ENCODE peak calls at places on chromosomes 16 and 17, in eight cellular contexts. D, V, Y, Q, S, P, C and L are unnamed samples.

GRCh38 chr17:30388321-30389179 is 9.8 kb downstream of the CPD start:
- DNase-seq in P (no peak), Q (no peak), S (no peak), V (no peak), D (no peak), C (no peak), Y (no peak), L (no peak)

GRCh38 chr16:3456374-3456773 is 12.9 kb downstream of the NAA60 start:
- DNase-seq in V (no peak), D (no peak), Y (no peak), C (peak; percentile 8), P (no peak), S (peak; percentile 68), Q (no peak), L (peak; percentile 21)

GRCh38 chr17:79949646-79950292 is 85.9 kb downstream of the TBC1D16 start:
- DNase-seq in C (no peak), V (no peak), Q (no peak), P (no peak), Y (no peak), D (peak; percentile 56), S (no peak), L (no peak)

GRCh38 chr16:84514874-84515835 is 10.7 kb upstream of the MEAK7 start:
- DNase-seq in V (peak; percentile 58), D (no peak), Y (no peak), Q (peak; percentile 50), P (no peak), C (no peak), S (no peak), L (peak; percentile 70)

GRCh38 chr16:68492501-68493411 is 44.4 kb upstream of the SMPD3 start:
- DNase-seq in S (no peak), V (no peak), Q (no peak), C (no peak), P (no peak), Y (no peak), D (no peak), L (no peak)

GRCh38 chr16:82954224-82954929 is 327.6 kb downstream of the CDH13 start:
- DNase-seq in D (no peak), C (peak; percentile 70), V (no peak), Q (no peak), S (no peak), Y (no peak), P (peak; percentile 13), L (no peak)

GRCh38 chr17:66942453-66943264 is 21.8 kb upstream of the CACNG4 start:
- DNase-seq in Q (no peak), V (no peak), D (peak; percentile 35), C (no peak), Y (no peak), S (no peak), P (no peak), L (peak; percentile 50)

GRCh38 chr16:48611329-48612137 is 1.6 kb upstream of the N4BP1 start:
- DNase-seq in V (peak; percentile 66), S (no peak), D (no peak), C (no peak), P (no peak), Y (no peak), Q (peak; percentile 45), L (no peak)

GRCh38 chr17:43736389-43736788 is 22.2 kb downstream of the SOST start:
- DNase-seq in C (no peak), V (no peak), S (no peak), Q (no peak), D (no peak), Y (no peak), P (no peak), L (no peak)

GRCh38 chr17:3982113-3982512 is 17.9 kb upstream of the ATP2A3 start:
- DNase-seq in V (no peak), Y (peak; percentile 25), C (no peak), Q (no peak), D (no peak), P (no peak), S (no peak), L (no peak)

GRCh38 chr16:68235882-68236803 is at the start of gene ESRP2:
- DNase-seq in P (no peak), Q (peak; percentile 10), D (peak; percentile 77), V (peak; percentile 36), Y (peak; percentile 60), S (no peak), C (no peak), L (no peak)

GRCh38 chr17:2898255-2898926 is 102.2 kb downstream of the RAP1GAP2 start:
- DNase-seq in D (no peak), C (no peak), Y (no peak), V (no peak), P (no peak), S (no peak), Q (no peak), L (no peak)

GRCh38 chr17:36602030-36602737 is 801 bp downstream of the MRM1 start:
- DNase-seq in P (peak; percentile 29), S (peak; percentile 12), Y (no peak), Q (no peak), C (peak; percentile 9), V (no peak), D (no peak), L (no peak)

GRCh38 chr16:79388396-79388795 is 212.1 kb downstream of the MAF start:
- DNase-seq in Y (no peak), Q (no peak), C (no peak), D (no peak), S (no peak), V (no peak), P (no peak), L (no peak)

GRCh38 chr17:31489295-31490018 is 98.0 kb downstream of the RAB11FIP4 start:
- DNase-seq in Q (no peak), S (no peak), Y (no peak), D (no peak), V (no peak), C (no peak), P (no peak), L (no peak)

GRCh38 chr17:32020943-32021617 is 13.9 kb downstream of the LRRC37B start:
- DNase-seq in D (no peak), Y (no peak), S (no peak), V (no peak), Q (no peak), P (peak; percentile 83), C (no peak), L (no peak)

GRCh38 chr17:75785770-75786538 is 1.3 kb downstream of the UNK start:
- DNase-seq in P (peak; percentile 42), C (peak; percentile 68), Y (no peak), S (peak; percentile 44), V (no peak), D (peak; percentile 48), Q (no peak), L (peak; percentile 77)

GRCh38 chr16:12906271-12906670 is 4.9 kb downstream of the SHISA9 start:
- DNase-seq in D (no peak), V (no peak), S (peak; percentile 57), Q (no peak), P (no peak), C (no peak), Y (no peak), L (no peak)

GRCh38 chr16:58628845-58629680 is 563 bp downstream of the CNOT1 start:
- DNase-seq in C (peak; percentile 8), S (peak; percentile 22), D (peak; percentile 78), Y (peak; percentile 62), P (peak; percentile 27), V (peak; percentile 32), Q (no peak), L (peak; percentile 52)

GRCh38 chr16:54359086-54359485 is 72.5 kb upstream of the IRX3 start:
- DNase-seq in S (no peak), Y (no peak), D (no peak), V (no peak), C (no peak), P (no peak), Q (no peak), L (peak; percentile 37)

GRCh38 chr17:66317629-66318028 is 15.2 kb downstream of the PRKCA start:
- DNase-seq in V (no peak), S (no peak), D (no peak), Y (no peak), Q (no peak), C (peak; percentile 52), P (peak; percentile 61), L (no peak)

GRCh38 chr17:76561332-76561731 is 21.5 kb downstream of the PRCD start:
- DNase-seq in V (no peak), S (no peak), C (peak; percentile 41), Y (no peak), P (no peak), Q (no peak), D (no peak), L (no peak)

GRCh38 chr16:268141-269053 is 7.3 kb downstream of the RGS11 start:
- DNase-seq in Q (no peak), P (no peak), C (no peak), D (no peak), S (no peak), Y (no peak), V (no peak), L (no peak)

GRCh38 chr16:88868974-88869672 is 2.7 kb upstream of the PABPN1L start:
- DNase-seq in V (no peak), P (no peak), D (no peak), Y (no peak), C (no peak), S (no peak), Q (no peak), L (no peak)

GRCh38 chr17:14854691-14855090 is 410.4 kb downstream of the PMP22 start:
- DNase-seq in C (no peak), Y (no peak), Q (no peak), D (no peak), V (no peak), S (no peak), P (no peak), L (no peak)

GRCh38 chr17:9509236-9509813 is 66.3 kb downstream of the STX8 start:
- DNase-seq in S (no peak), V (no peak), P (no peak), Q (no peak), C (no peak), D (no peak), Y (no peak), L (no peak)

GRCh38 chr17:57485566-57485865 is 229.2 kb downstream of the MSI2 start:
- DNase-seq in C (no peak), D (no peak), S (no peak), V (no peak), Q (no peak), Y (no peak), P (no peak), L (no peak)

GRCh38 chr16:54090602-54091001 is 196.0 kb downstream of the IRX3 start:
- DNase-seq in D (no peak), Q (no peak), Y (no peak), C (no peak), V (no peak), S (no peak), P (no peak), L (no peak)

GRCh38 chr16:18932243-18932997 is 6.2 kb upstream of the SMG1 start:
- DNase-seq in D (no peak), C (peak; percentile 43), Q (no peak), Y (no peak), S (peak; percentile 57), P (peak; percentile 62), V (no peak), L (no peak)

GRCh38 chr16:14015017-14015416 is 56.1 kb upstream of the MRTFB start:
- DNase-seq in Y (no peak), V (no peak), P (no peak), S (no peak), C (peak; percentile 30), Q (no peak), D (no peak), L (no peak)

GRCh38 chr16:12754824-12755543 is 48.7 kb downstream of the CPPED1 start:
- DNase-seq in V (no peak), Y (no peak), P (peak; percentile 59), S (no peak), Q (no peak), C (no peak), D (no peak), L (no peak)